ENCODE peak calls at places on chromosomes 13 and 19, in eight cellular contexts. S, C, T, G, X, Q, J and W are unnamed samples.

GRCh38 chr19:18377026-18377425 is 8.9 kb upstream of the GDF15 start:
- DNase-seq in S (no peak), T (no peak), X (no peak), Q (no peak), G (no peak), C (no peak), J (no peak), W (no peak)

GRCh38 chr13:89199138-89199537 is 1528.0 kb downstream of the SLITRK5 start:
- DNase-seq in S (peak; percentile 95), C (no peak), G (no peak), J (peak; percentile 54), T (no peak), Q (no peak), X (no peak), W (no peak)

GRCh38 chr19:44344255-44344654 is 12.2 kb downstream of the ZNF112 start:
- DNase-seq in T (no peak), Q (no peak), G (no peak), C (no peak), X (no peak), J (no peak), S (no peak), W (peak; percentile 75)

GRCh38 chr13:80783926-80784325 is 443.0 kb upstream of the SPRY2 start:
- DNase-seq in C (no peak), Q (no peak), S (no peak), X (peak; percentile 88), J (no peak), T (peak; percentile 72), G (no peak), W (no peak)

GRCh38 chr19:33063356-33064116 is 1.2 kb downstream of the RHPN2 start:
- DNase-seq in S (no peak), J (no peak), C (no peak), T (peak; percentile 18), X (peak; percentile 45), G (no peak), Q (no peak), W (peak; percentile 13)

GRCh38 chr13:61778531-61778930 is 362.9 kb upstream of the PCDH20 start:
- DNase-seq in S (no peak), X (no peak), J (no peak), G (no peak), C (no peak), Q (no peak), T (no peak), W (no peak)

GRCh38 chr13:32530841-32531253 is 7.7 kb downstream of the N4BP2L2 start:
- DNase-seq in T (peak; percentile 68), J (peak; percentile 21), X (peak; percentile 82), C (no peak), Q (no peak), G (no peak), S (no peak), W (peak; percentile 7)

GRCh38 chr13:21069561-21070004 is 8.2 kb upstream of the LATS2 start:
- DNase-seq in G (peak; percentile 59), J (peak; percentile 85), S (peak; percentile 96), Q (no peak), C (peak; percentile 41), T (peak; percentile 98), X (peak; percentile 96), W (no peak)

GRCh38 chr13:112103260-112103843 is 36.4 kb downstream of the SOX1 start:
- DNase-seq in T (no peak), C (no peak), S (no peak), Q (no peak), G (no peak), J (no peak), X (no peak), W (no peak)

GRCh38 chr13:112101360-112101930 is 34.5 kb downstream of the SOX1 start:
- DNase-seq in X (no peak), Q (peak; percentile 42), G (no peak), S (no peak), T (no peak), J (no peak), C (no peak), W (no peak)

GRCh38 chr13:112103971-112104872 is 37.3 kb downstream of the SOX1 start:
- DNase-seq in C (no peak), T (no peak), X (no peak), S (no peak), J (no peak), Q (peak; percentile 26), G (no peak), W (no peak)

GRCh38 chr13:112104873-112105234 is 37.9 kb downstream of the SOX1 start:
- DNase-seq in J (no peak), T (no peak), S (no peak), Q (peak; percentile 1), X (no peak), C (no peak), G (no peak), W (no peak)

DNA sequence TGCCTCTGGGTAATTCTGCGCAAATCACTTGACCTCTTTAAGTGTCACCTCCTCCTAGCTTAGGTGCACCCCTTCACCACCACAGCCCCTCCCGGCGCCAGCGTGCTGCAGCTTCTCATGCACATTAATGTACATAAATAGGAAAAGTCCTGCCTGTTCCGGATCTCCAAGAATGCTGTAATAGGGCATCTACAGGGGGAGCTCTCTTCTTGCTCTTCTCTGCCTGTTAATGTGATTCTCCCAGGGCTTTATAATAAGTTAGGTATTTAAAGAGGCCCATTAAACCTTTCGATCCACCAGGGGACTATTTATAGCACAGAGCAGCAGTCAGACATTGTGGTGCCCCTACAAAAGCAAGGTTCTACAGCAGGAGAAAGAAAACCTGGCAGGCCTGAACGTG is 35.3 kb downstream of the SOX1 start:
- DNase-seq in S (no peak), X (no peak), T (no peak), J (no peak), C (no peak), G (no peak), Q (peak; percentile 5), W (no peak)
- TF ChIP-seq CTCF in S (no peak), X (no peak), T (no peak), J (no peak), C (no peak), G (no peak), Q (no peak), W (no peak)

GRCh38 chr13:25242956-25243355 is 44.3 kb downstream of the MTMR6 start:
- DNase-seq in J (no peak), T (no peak), X (no peak), G (no peak), S (no peak), C (no peak), Q (no peak), W (no peak)

GRCh38 chr13:25252229-25252628 is 35.1 kb downstream of the MTMR6 start:
- DNase-seq in J (no peak), X (no peak), S (no peak), C (no peak), Q (no peak), G (no peak), T (no peak), W (no peak)

GRCh38 chr13:25248071-25248470 is 39.2 kb downstream of the MTMR6 start:
- DNase-seq in J (no peak), C (no peak), S (no peak), Q (no peak), T (no peak), G (no peak), X (no peak), W (no peak)

GRCh38 chr13:25249001-25249543 is 38.2 kb downstream of the MTMR6 start:
- DNase-seq in C (no peak), J (peak; percentile 49), X (peak; percentile 47), S (peak; percentile 26), T (peak; percentile 74), Q (no peak), G (no peak), W (peak; percentile 49)

GRCh38 chr13:25247345-25247744 is 39.9 kb downstream of the MTMR6 start:
- DNase-seq in C (no peak), T (no peak), S (no peak), Q (no peak), G (no peak), X (no peak), J (no peak), W (peak; percentile 15)
- TF ChIP-seq CTCF in C (no peak), T (no peak), S (no peak), Q (no peak), G (no peak), X (no peak), J (no peak), W (no peak)

GRCh38 chr19:38130399-38130798 is 93.6 kb downstream of the DPF1 start:
- DNase-seq in X (no peak), J (no peak), S (no peak), Q (no peak), G (no peak), C (no peak), T (no peak), W (no peak)

GRCh38 chr19:38134538-38135149 is 89.4 kb downstream of the DPF1 start:
- DNase-seq in T (peak; percentile 59), S (peak; percentile 50), C (no peak), X (peak; percentile 53), G (peak; percentile 81), Q (no peak), J (peak; percentile 39), W (peak; percentile 57)

GRCh38 chr19:38132781-38133180 is 91.2 kb downstream of the DPF1 start:
- DNase-seq in Q (no peak), J (no peak), S (no peak), G (no peak), T (no peak), C (no peak), X (no peak), W (no peak)

GRCh38 chr19:38139122-38139521 is 84.9 kb downstream of the DPF1 start:
- DNase-seq in Q (no peak), G (no peak), X (no peak), C (no peak), T (no peak), S (no peak), J (no peak), W (no peak)

DNA sequence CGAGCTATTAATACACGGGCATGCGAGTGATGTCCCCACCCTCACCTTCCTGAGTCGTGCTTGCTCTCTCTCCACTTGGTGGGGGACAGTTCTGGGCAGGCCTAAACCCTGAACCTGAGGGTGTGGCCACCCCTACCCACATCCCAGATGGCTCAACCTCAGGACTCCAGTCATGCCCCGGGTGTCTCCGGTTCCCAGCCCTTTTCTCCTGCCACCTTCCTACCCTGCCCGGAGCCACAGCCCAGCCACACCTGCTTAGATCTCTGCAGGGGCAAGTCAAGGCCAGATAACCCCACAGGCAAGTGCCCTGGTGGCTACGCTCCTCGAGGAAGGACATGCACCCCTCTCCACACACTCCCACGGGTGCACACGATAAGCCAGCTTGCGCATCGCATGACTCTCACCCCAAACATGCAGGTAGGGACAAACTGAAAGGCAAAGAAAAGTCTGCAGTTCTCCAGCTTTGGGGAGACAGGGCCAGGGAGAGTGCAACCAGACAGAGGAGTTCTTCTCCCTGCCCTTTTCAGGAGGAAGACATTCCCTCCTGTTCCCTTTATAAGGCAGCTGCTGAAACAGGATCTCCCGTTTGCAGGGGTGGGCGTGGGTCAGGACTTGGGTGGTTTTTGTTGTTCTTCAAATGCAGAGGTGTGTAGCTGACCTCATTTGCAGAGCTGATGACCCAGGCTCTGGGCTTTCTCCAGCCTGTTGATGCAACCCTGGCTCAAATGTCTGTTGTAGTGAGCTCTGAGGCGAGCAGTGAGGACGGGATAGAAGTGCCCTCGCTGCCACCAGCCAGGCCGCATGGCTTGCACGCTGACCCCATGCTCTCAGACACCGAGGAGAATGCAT is 88.6 kb downstream of the DPF1 start:
- DNase-seq in J (peak; percentile 54), Q (no peak), X (no peak), T (peak; percentile 26), C (no peak), G (no peak), S (peak; percentile 53), W (no peak)
- TF ChIP-seq CTCF in J (no peak), Q (no peak), X (no peak), T (no peak), C (no peak), G (no peak), S (no peak), W (no peak)

GRCh38 chr13:78133511-78133910 is 214.9 kb upstream of the EDNRB start:
- DNase-seq in S (no peak), G (no peak), Q (no peak), J (no peak), T (no peak), C (no peak), X (no peak), W (no peak)

GRCh38 chr13:78139765-78140164 is 221.1 kb upstream of the EDNRB start:
- DNase-seq in Q (no peak), G (no peak), S (no peak), T (no peak), C (no peak), J (no peak), X (no peak), W (no peak)

GRCh38 chr13:78138756-78139155 is 220.1 kb upstream of the EDNRB start:
- DNase-seq in G (no peak), X (no peak), Q (no peak), J (no peak), T (no peak), S (no peak), C (no peak), W (no peak)

GRCh38 chr13:78136966-78137365 is 218.3 kb upstream of the EDNRB start:
- DNase-seq in S (no peak), Q (no peak), J (no peak), C (no peak), T (no peak), X (no peak), G (no peak), W (no peak)

GRCh38 chr13:78137404-78138142 is 218.9 kb upstream of the EDNRB start:
- DNase-seq in S (peak; percentile 66), C (no peak), X (peak; percentile 74), G (peak; percentile 6), Q (no peak), T (peak; percentile 74), J (peak; percentile 48), W (peak; percentile 51)
- TF ChIP-seq CTCF in S (peak; percentile 70), C (peak; percentile 69), X (peak; percentile 70), G (peak; percentile 54), Q (peak; percentile 75), T (peak; percentile 78), J (peak; percentile 74), W (peak; percentile 86)